ENCODE peak calls at places on chromosome 20, in four cellular contexts. C is stomach, J is breast epithelium, G is spleen. R is an unnamed sample. For H3K4me1, the result is how much of the 10 kb centered on the place peaks cover.

GRCh38 chr20:46027245-46027853 is 1.7 kb upstream of the SLC12A5 start:
- DNase-seq in G (no peak), J (no peak), C (no peak), R (peak)

GRCh38 chr20:14859627-14860026 is 522.2 kb upstream of the FLRT3 start:
- DNase-seq in C (no peak), G (no peak), J (no peak), R (no peak)

GRCh38 chr20:43438578-43439316 is 18.9 kb upstream of the SRSF6 start:
- DNase-seq in G (no peak), J (no peak), C (no peak), R (no peak)

GRCh38 chr20:22866757-22867425 is 168.2 kb upstream of the SSTR4 start:
- DNase-seq in C (no peak), J (no peak), G (no peak), R (no peak)

GRCh38 chr20:31560094-31560899 is 44.8 kb upstream of the ID1 start:
- DNase-seq in G (peak), C (peak), J (peak), R (peak)

GRCh38 chr20:6622041-6622440 is 145.4 kb upstream of the BMP2 start:
- DNase-seq in C (no peak), J (no peak), G (no peak), R (no peak)

GRCh38 chr20:59082077-59082740 is 39.6 kb upstream of the PRELID3B start:
- DNase-seq in J (no peak), C (no peak), G (no peak), R (no peak)

GRCh38 chr20:60473240-60473639 is 515.0 kb downstream of the CDH26 start:
- DNase-seq in G (no peak), J (no peak), C (no peak), R (no peak)

GRCh38 chr20:29740951-29741593 is 1516.4 kb upstream of the DEFB115 start:
- DNase-seq in C (peak), J (no peak), G (no peak), R (no peak)

GRCh38 chr20:8156603-8157079 is 24.6 kb downstream of the PLCB1 start:
- DNase-seq in J (no peak), G (no peak), C (no peak), R (no peak)

GRCh38 chr20:25490656-25491445 is 83.4 kb downstream of the GINS1 start:
- DNase-seq in C (no peak), J (no peak), G (no peak), R (no peak)

GRCh38 chr20:1330075-1330830 is 1.3 kb upstream of the SDCBP2 start:
- DNase-seq in C (peak), G (peak), J (no peak), R (peak)

GRCh38 chr20:7728373-7728772 is 211.9 kb downstream of the HAO1 start:
- DNase-seq in J (no peak), G (no peak), C (no peak), R (no peak)

GRCh38 chr20:9228774-9229450 is 160.0 kb downstream of the PLCB4 start:
- DNase-seq in C (no peak), G (no peak), J (no peak), R (no peak)

GRCh38 chr20:32702706-32703425 is 29.1 kb upstream of the C20orf203 start:
- DNase-seq in G (no peak), J (no peak), C (no peak), R (no peak)

GRCh38 chr20:9400371-9401025 is 113.9 kb upstream of the LAMP5 start:
- DNase-seq in J (no peak), C (no peak), G (no peak), R (peak)

GRCh38 chr20:19779634-19780033 is 21.6 kb downstream of the RIN2 start:
- DNase-seq in J (no peak), C (no peak), G (no peak), R (no peak)

GRCh38 chr20:19777981-19778380 is 19.9 kb downstream of the RIN2 start:
- DNase-seq in G (no peak), C (no peak), J (no peak), R (no peak)

GRCh38 chr20:19778404-19778803 is 20.3 kb downstream of the RIN2 start:
- DNase-seq in J (no peak), G (no peak), C (no peak), R (no peak)

GRCh38 chr20:19775353-19776201 is 17.5 kb downstream of the RIN2 start:
- DNase-seq in J (no peak), G (no peak), C (peak), R (peak)

GRCh38 chr20:19777311-19777710 is 19.3 kb downstream of the RIN2 start:
- DNase-seq in J (no peak), C (no peak), G (no peak), R (no peak)
- TF ChIP-seq POLR2A in J (no peak), C (no peak), G (no peak), R (no peak)

DNA sequence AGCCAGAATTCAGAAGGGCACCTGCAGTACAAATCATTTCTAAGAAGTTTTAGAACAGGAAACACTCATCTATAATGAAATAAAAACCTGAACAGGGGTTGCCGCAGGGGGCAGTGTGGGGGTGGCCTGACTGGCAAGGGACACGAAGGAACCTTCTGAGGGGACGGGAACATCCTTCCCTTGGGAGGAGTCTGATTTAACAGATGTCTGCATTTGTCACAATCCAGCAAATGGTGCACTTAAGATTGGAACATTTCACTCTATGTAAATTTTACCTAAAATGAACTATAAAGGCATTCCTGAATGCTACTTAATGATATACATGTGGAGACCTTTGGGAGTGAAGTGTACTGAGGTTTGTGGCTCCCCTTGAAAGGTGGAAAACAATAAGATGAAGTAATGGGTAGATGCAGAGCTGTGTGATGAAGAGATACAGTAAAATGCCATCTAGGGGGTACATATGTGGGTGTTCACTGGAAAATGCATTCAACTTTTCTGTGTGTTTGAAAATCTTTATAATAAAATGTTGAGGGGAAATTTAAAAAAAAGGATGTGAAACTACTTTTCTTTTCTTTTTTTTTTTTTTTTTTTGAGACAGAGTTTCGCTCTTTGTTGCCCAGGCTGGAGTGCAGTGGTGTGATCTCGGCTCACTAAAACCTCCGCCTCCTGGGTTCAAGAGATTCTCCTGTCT is 89.5 kb downstream of the SNX5 start:
- DNase-seq in C (no peak), J (peak), G (peak), R (no peak)
- H3K4me1 ChIP-seq in C (under half), J (under half), G (under half), R (under half)

DNA sequence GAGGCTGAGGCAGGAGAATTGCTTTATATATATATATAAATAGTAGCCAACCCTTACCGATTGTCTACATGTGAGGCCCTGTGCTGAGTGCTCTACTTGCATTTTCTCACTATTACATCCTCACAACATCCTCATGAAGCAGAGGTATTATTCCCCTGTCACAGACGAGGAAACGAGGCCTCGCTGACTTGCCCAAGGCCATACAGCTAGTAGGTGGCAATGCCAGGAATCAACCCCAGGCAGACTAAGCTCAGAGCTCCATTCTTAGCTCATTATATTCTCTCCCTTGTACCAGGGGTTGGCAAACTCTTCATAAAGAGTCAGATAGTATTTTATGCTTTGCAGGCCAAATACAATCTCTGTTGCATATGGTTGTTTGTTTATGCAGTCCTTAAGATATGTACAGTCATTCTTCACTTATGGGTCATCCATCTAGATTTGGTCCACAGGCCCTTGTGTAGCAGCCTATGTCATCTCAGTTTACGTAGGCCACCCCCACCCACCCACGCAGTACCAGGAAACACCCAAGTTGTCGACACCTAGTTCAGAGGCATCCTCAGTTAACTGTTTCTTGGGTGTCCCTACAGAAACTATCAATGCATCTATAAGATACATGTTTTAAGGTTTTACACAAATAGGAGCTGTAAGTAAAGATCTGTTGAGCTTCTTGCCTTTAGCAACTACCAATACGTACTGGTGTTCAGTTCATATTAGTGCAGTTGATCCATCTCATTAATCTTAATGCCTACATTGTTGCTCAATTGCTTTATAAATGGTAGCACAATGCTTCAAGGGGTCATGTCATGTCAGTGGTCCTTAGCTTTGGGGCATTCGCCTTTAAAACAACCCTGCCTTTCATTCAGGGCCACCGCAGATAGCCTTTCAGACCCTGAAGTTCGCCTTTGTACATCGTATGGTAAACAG is 3.0 kb downstream of the CASS4 start:
- DNase-seq in C (no peak), G (no peak), J (no peak), R (no peak)
- H3K4me3 ChIP-seq in C (no peak), G (no peak), J (no peak), R (no peak)

GRCh38 chr20:10747019-10747418 is 73.2 kb upstream of the JAG1 start:
- DNase-seq in J (no peak), G (no peak), C (no peak), R (no peak)
- TF ChIP-seq POLR2A in J (no peak), G (no peak), C (no peak), R (no peak)

DNA sequence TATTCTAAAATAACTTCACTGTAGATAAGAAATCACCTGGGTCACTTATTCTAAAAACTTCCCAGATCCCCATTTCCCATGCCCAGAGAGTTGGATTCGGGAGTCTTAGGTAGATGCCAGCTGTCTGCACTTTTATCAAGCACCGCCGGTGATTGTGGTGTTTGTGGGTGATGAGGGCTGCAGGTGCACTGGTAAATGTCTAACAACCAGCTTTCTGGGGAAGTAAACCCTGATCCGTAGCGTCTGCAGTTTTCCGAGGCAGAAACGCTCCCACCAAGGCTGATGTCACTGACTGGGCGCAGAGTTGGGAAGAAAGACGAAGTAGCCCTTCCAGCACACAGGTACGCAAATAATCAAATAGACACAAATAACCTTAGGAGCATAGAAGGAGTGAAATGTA is 152.2 kb upstream of the KCNG1 start:
- DNase-seq in G (no peak), C (no peak), J (no peak), R (no peak)
- H3K4me1 ChIP-seq in G (under half), C (under half), J (under half), R (under half)

GRCh38 chr20:2799271-2799670 is 1.2 kb downstream of the CPXM1 start:
- DNase-seq in C (no peak), J (no peak), G (no peak), R (no peak)
- H3K4me3 ChIP-seq in C (peak), J (peak), G (peak), R (no peak)

DNA sequence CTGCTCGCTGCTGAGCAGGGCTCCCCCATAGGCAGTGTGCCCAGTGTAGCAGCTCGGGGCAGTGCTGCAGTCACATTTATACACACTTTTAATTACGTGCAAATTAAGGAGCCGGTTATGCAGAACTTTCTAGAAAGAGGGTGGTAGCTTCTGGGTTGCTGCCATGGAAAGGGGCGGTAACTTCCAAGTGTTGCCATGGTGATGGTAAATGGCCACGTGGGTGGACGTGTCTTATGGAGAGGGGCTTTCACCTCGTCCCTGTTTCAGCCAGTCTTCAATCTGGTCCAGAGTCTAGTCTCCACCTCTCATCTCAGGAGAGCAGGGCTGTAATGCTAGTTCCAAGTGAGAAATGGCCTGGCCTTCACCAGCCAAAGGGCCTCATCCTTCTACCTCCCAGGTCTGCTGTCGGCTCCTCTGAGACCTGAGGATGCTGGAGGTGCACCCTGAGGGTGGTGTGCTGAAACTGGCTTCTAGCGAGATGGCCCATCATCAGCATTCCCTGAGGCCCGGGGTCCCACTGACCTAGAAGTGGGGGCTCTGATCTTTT is 180.5 kb upstream of the PMEPA1 start:
- DNase-seq in G (peak), J (no peak), C (no peak), R (no peak)
- TF ChIP-seq POLR2A in G (no peak), J (no peak), C (no peak), R (no peak)

GRCh38 chr20:3090565-3090964 is 6.0 kb upstream of the AVP start:
- DNase-seq in C (no peak), J (no peak), G (no peak), R (no peak)

GRCh38 chr20:3093861-3094361 is 9.4 kb upstream of the AVP start:
- DNase-seq in J (no peak), G (no peak), C (no peak), R (no peak)

GRCh38 chr20:3088031-3088430 is 3.5 kb upstream of the AVP start:
- DNase-seq in J (no peak), G (no peak), C (no peak), R (no peak)

GRCh38 chr20:3094848-3095629 is 10.5 kb upstream of the AVP start:
- DNase-seq in J (no peak), C (no peak), G (no peak), R (no peak)

DNA sequence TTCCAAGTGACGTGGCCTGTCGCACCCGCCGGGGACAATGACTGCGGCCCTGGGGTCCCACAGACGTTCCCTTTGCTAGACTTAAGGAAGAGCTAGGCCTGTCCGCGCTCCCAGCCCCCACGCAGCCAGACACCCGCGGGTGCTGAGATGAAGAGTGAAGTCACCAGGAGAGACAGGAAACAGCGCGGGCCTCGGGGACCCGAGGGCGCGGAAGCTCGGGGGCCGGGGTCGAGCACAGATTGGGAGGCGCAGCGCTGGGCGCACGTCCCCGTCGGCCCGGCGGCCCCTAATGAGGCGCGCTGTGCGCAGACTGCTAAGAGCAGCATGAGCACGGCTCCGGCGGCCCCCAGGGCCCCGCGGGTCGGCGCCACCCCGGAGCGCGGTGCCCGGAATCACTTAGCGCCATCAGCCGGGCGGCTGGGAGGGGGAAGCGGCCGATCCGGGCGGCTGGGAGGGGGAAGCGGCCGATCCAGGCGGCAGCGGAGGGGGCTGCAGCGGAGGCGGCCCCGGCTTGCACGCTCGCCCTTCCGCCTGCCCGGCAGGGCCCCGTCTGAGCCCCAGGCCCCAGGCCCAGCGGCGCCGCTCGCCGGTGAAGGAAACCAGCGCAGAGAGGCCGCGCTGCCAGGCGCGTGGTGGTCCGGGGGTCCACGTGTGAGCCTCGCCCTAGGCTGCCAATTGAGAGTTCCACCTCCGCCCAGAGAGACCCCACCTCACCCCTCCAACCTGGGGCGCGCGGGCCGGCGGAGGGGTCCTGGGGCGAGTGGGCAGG is 8.3 kb upstream of the AVP start:
- DNase-seq in G (peak), C (no peak), J (no peak), R (no peak)
- H3K4me1 ChIP-seq in G (under half), C (under half), J (under half), R (under half)

GRCh38 chr20:33859751-33860150 is 48.6 kb downstream of the CHMP4B start:
- DNase-seq in J (no peak), G (no peak), C (no peak), R (no peak)
- H3K4me3 ChIP-seq in J (no peak), G (no peak), C (no peak), R (no peak)

R was measured in thyroid gland.